ENCODE peak calls at places on chromosomes 7 and 10, in seven cellular contexts. One of them, this sample, is unnamed.

GRCh38 chr10:43861966-43862751 is 213.5 kb upstream of the ZNF32 start:
- DNase-seq in lung: no peak
- DNase-seq in osteocyte: no peak
- DNase-seq in CD4-positive, alpha-beta T cell: no peak
- DNase-seq in SK-N-SH: no peak
- DNase-seq in RWPE1: no peak
- DNase-seq in endothelial cell: no peak
- DNase-seq in this sample: no peak

GRCh38 chr7:143992677-143993076 is 7.4 kb upstream of the OR6B1 start:
- DNase-seq in endothelial cell: no peak
- DNase-seq in lung: no peak
- DNase-seq in CD4-positive, alpha-beta T cell: no peak
- DNase-seq in osteocyte: no peak
- DNase-seq in SK-N-SH: no peak
- DNase-seq in RWPE1: no peak
- DNase-seq in this sample: no peak

GRCh38 chr10:92011560-92012214 is 88.1 kb downstream of the BTAF1 start:
- DNase-seq in CD4-positive, alpha-beta T cell: no peak
- DNase-seq in osteocyte: no peak
- DNase-seq in SK-N-SH: no peak
- DNase-seq in endothelial cell: no peak
- DNase-seq in RWPE1: peak
- DNase-seq in lung: no peak
- DNase-seq in this sample: no peak

GRCh38 chr10:77147871-77148270 is 489.7 kb downstream of the KCNMA1 start:
- DNase-seq in RWPE1: no peak
- DNase-seq in endothelial cell: no peak
- DNase-seq in lung: no peak
- DNase-seq in osteocyte: no peak
- DNase-seq in CD4-positive, alpha-beta T cell: no peak
- DNase-seq in SK-N-SH: no peak
- DNase-seq in this sample: no peak

GRCh38 chr10:48493083-48493871 is 111.6 kb downstream of the ARHGAP22 start:
- DNase-seq in RWPE1: peak
- DNase-seq in SK-N-SH: peak
- DNase-seq in endothelial cell: no peak
- DNase-seq in CD4-positive, alpha-beta T cell: no peak
- DNase-seq in lung: no peak
- DNase-seq in osteocyte: peak
- DNase-seq in this sample: no peak

GRCh38 chr10:129028425-129028824 is 438.6 kb upstream of the MGMT start:
- DNase-seq in RWPE1: no peak
- DNase-seq in endothelial cell: no peak
- DNase-seq in SK-N-SH: no peak
- DNase-seq in lung: no peak
- DNase-seq in CD4-positive, alpha-beta T cell: no peak
- DNase-seq in osteocyte: no peak
- DNase-seq in this sample: no peak

GRCh38 chr10:110972231-110973134 is 53.1 kb downstream of the SHOC2 start:
- DNase-seq in osteocyte: no peak
- DNase-seq in endothelial cell: no peak
- DNase-seq in lung: no peak
- DNase-seq in SK-N-SH: no peak
- DNase-seq in RWPE1: no peak
- DNase-seq in CD4-positive, alpha-beta T cell: no peak
- DNase-seq in this sample: no peak

GRCh38 chr10:70828923-70829322 is 13.2 kb downstream of the SGPL1 start:
- DNase-seq in SK-N-SH: no peak
- DNase-seq in RWPE1: no peak
- DNase-seq in lung: no peak
- DNase-seq in endothelial cell: no peak
- DNase-seq in CD4-positive, alpha-beta T cell: no peak
- DNase-seq in osteocyte: no peak
- DNase-seq in this sample: no peak

GRCh38 chr10:88922041-88922440 is 30.5 kb downstream of the ACTA2 start:
- DNase-seq in CD4-positive, alpha-beta T cell: no peak
- DNase-seq in SK-N-SH: no peak
- DNase-seq in lung: no peak
- DNase-seq in RWPE1: no peak
- DNase-seq in osteocyte: no peak
- DNase-seq in endothelial cell: no peak
- DNase-seq in this sample: no peak

GRCh38 chr10:94274142-94274787 is 88.5 kb downstream of the NOC3L start:
- DNase-seq in SK-N-SH: no peak
- DNase-seq in RWPE1: no peak
- DNase-seq in osteocyte: no peak
- DNase-seq in lung: peak
- DNase-seq in endothelial cell: no peak
- DNase-seq in CD4-positive, alpha-beta T cell: no peak
- DNase-seq in this sample: no peak

GRCh38 chr7:88546808-88547207 is 212.7 kb upstream of the ZNF804B start:
- DNase-seq in osteocyte: no peak
- DNase-seq in CD4-positive, alpha-beta T cell: no peak
- DNase-seq in SK-N-SH: peak
- DNase-seq in endothelial cell: peak
- DNase-seq in lung: no peak
- DNase-seq in RWPE1: no peak
- DNase-seq in this sample: peak

GRCh38 chr7:136807598-136807997 is 60.9 kb upstream of the CHRM2 start:
- DNase-seq in CD4-positive, alpha-beta T cell: no peak
- DNase-seq in endothelial cell: peak
- DNase-seq in osteocyte: no peak
- DNase-seq in lung: no peak
- DNase-seq in SK-N-SH: peak
- DNase-seq in RWPE1: no peak
- DNase-seq in this sample: no peak
- TF ChIP-seq CTCF in CD4-positive, alpha-beta T cell: no peak
- TF ChIP-seq CTCF in endothelial cell: no peak
- TF ChIP-seq CTCF in osteocyte: peak
- TF ChIP-seq CTCF in lung: no peak
- TF ChIP-seq CTCF in SK-N-SH: no peak
- TF ChIP-seq CTCF in RWPE1: no peak
- TF ChIP-seq CTCF in this sample: no peak

GRCh38 chr7:67462781-67463191 is 466.2 kb downstream of the TYW1 start:
- DNase-seq in SK-N-SH: peak
- DNase-seq in RWPE1: no peak
- DNase-seq in CD4-positive, alpha-beta T cell: no peak
- DNase-seq in osteocyte: no peak
- DNase-seq in lung: peak
- DNase-seq in endothelial cell: no peak
- DNase-seq in this sample: peak
- TF ChIP-seq CTCF in SK-N-SH: no peak
- TF ChIP-seq CTCF in RWPE1: no peak
- TF ChIP-seq CTCF in CD4-positive, alpha-beta T cell: no peak
- TF ChIP-seq CTCF in osteocyte: no peak
- TF ChIP-seq CTCF in lung: no peak
- TF ChIP-seq CTCF in endothelial cell: no peak
- TF ChIP-seq CTCF in this sample: no peak

GRCh38 chr7:65397730-65398142 is 24.1 kb downstream of the ZNF92 start:
- DNase-seq in RWPE1: no peak
- DNase-seq in osteocyte: no peak
- DNase-seq in CD4-positive, alpha-beta T cell: no peak
- DNase-seq in SK-N-SH: no peak
- DNase-seq in endothelial cell: no peak
- DNase-seq in lung: no peak
- DNase-seq in this sample: peak
- TF ChIP-seq CTCF in RWPE1: no peak
- TF ChIP-seq CTCF in osteocyte: no peak
- TF ChIP-seq CTCF in CD4-positive, alpha-beta T cell: no peak
- TF ChIP-seq CTCF in SK-N-SH: peak
- TF ChIP-seq CTCF in endothelial cell: no peak
- TF ChIP-seq CTCF in lung: no peak
- TF ChIP-seq CTCF in this sample: peak

GRCh38 chr7:80095545-80095944 is 39.1 kb upstream of the GNAI1 start:
- DNase-seq in endothelial cell: no peak
- DNase-seq in RWPE1: no peak
- DNase-seq in SK-N-SH: peak
- DNase-seq in lung: no peak
- DNase-seq in CD4-positive, alpha-beta T cell: no peak
- DNase-seq in osteocyte: no peak
- DNase-seq in this sample: no peak
- TF ChIP-seq CTCF in endothelial cell: peak
- TF ChIP-seq CTCF in RWPE1: peak
- TF ChIP-seq CTCF in SK-N-SH: peak
- TF ChIP-seq CTCF in lung: no peak
- TF ChIP-seq CTCF in CD4-positive, alpha-beta T cell: peak
- TF ChIP-seq CTCF in osteocyte: peak
- TF ChIP-seq CTCF in this sample: peak

DNA sequence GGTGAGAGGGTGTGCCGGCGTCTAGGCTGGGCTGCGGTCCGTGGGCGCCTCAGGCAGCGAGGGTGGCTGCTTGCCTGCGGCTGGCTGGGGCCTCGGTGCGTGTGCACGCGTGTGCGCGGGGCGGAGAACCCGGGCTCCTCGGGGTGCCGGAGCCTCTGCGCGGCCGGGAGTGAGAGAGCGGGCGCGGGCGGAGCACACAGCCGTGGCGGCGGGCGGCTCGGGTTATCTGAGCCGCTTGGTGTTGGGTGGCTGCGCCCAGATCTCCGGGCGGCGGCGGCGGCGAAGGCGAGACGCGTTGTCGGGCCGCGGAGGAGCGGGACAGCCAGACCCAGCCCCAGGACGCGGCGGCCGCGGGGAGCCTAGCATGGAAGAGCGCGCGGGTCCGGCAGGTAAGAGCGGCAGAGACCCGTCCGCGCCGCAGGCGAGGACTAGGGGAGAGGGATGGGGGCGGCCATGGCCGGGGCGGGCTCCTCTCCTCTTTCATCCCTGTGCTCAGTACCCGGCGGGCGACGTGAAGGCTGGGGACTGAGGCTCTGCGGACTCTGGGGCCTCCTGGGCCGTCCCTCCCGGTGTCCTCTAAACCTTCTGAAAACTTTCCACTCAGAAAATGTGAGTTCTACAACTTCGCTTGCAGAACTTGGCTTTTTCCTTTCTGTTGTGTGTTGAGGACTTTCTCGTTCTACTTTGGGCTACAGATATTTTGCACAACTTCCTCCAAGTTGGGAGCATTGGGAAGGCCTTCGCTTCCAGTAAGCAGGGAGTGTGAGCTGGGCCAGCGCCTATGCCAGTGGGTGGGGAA is 9.8 kb upstream of the PAX2 start:
- DNase-seq in lung: no peak
- DNase-seq in CD4-positive, alpha-beta T cell: no peak
- DNase-seq in RWPE1: no peak
- DNase-seq in endothelial cell: no peak
- DNase-seq in osteocyte: no peak
- DNase-seq in SK-N-SH: peak
- DNase-seq in this sample: no peak
- TF ChIP-seq CTCF in lung: no peak
- TF ChIP-seq CTCF in CD4-positive, alpha-beta T cell: no peak
- TF ChIP-seq CTCF in RWPE1: no peak
- TF ChIP-seq CTCF in endothelial cell: no peak
- TF ChIP-seq CTCF in osteocyte: no peak
- TF ChIP-seq CTCF in SK-N-SH: no peak
- TF ChIP-seq CTCF in this sample: no peak

GRCh38 chr7:133854739-133855138 is 272.4 kb upstream of the LRGUK start:
- DNase-seq in osteocyte: no peak
- DNase-seq in lung: no peak
- DNase-seq in endothelial cell: no peak
- DNase-seq in CD4-positive, alpha-beta T cell: no peak
- DNase-seq in SK-N-SH: peak
- DNase-seq in RWPE1: peak
- DNase-seq in this sample: peak
- TF ChIP-seq CTCF in osteocyte: peak
- TF ChIP-seq CTCF in lung: no peak
- TF ChIP-seq CTCF in endothelial cell: peak
- TF ChIP-seq CTCF in CD4-positive, alpha-beta T cell: no peak
- TF ChIP-seq CTCF in SK-N-SH: peak
- TF ChIP-seq CTCF in RWPE1: peak
- TF ChIP-seq CTCF in this sample: peak

GRCh38 chr10:104202231-104202630 is 29.9 kb downstream of the CFAP43 start:
- DNase-seq in lung: no peak
- DNase-seq in endothelial cell: no peak
- DNase-seq in SK-N-SH: no peak
- DNase-seq in RWPE1: no peak
- DNase-seq in osteocyte: no peak
- DNase-seq in CD4-positive, alpha-beta T cell: no peak
- DNase-seq in this sample: no peak

GRCh38 chr10:104201636-104202035 is 30.5 kb downstream of the CFAP43 start:
- DNase-seq in endothelial cell: no peak
- DNase-seq in CD4-positive, alpha-beta T cell: no peak
- DNase-seq in RWPE1: no peak
- DNase-seq in osteocyte: no peak
- DNase-seq in SK-N-SH: no peak
- DNase-seq in lung: no peak
- DNase-seq in this sample: no peak

GRCh38 chr10:104199567-104199966 is 32.6 kb downstream of the CFAP43 start:
- DNase-seq in RWPE1: no peak
- DNase-seq in endothelial cell: no peak
- DNase-seq in SK-N-SH: no peak
- DNase-seq in osteocyte: no peak
- DNase-seq in lung: no peak
- DNase-seq in CD4-positive, alpha-beta T cell: no peak
- DNase-seq in this sample: peak

GRCh38 chr10:104193787-104194186 is 38.4 kb downstream of the CFAP43 start:
- DNase-seq in RWPE1: no peak
- DNase-seq in endothelial cell: no peak
- DNase-seq in lung: no peak
- DNase-seq in CD4-positive, alpha-beta T cell: no peak
- DNase-seq in osteocyte: no peak
- DNase-seq in SK-N-SH: peak
- DNase-seq in this sample: no peak

GRCh38 chr10:104197364-104197763 is 34.8 kb downstream of the CFAP43 start:
- DNase-seq in CD4-positive, alpha-beta T cell: no peak
- DNase-seq in SK-N-SH: no peak
- DNase-seq in RWPE1: peak
- DNase-seq in lung: no peak
- DNase-seq in endothelial cell: no peak
- DNase-seq in osteocyte: no peak
- DNase-seq in this sample: peak
- TF ChIP-seq CTCF in CD4-positive, alpha-beta T cell: no peak
- TF ChIP-seq CTCF in SK-N-SH: no peak
- TF ChIP-seq CTCF in RWPE1: no peak
- TF ChIP-seq CTCF in lung: no peak
- TF ChIP-seq CTCF in endothelial cell: no peak
- TF ChIP-seq CTCF in osteocyte: no peak
- TF ChIP-seq CTCF in this sample: no peak

GRCh38 chr10:15879058-15879457 is 18.8 kb upstream of the MINDY3 start:
- DNase-seq in RWPE1: peak
- DNase-seq in osteocyte: no peak
- DNase-seq in endothelial cell: no peak
- DNase-seq in lung: no peak
- DNase-seq in SK-N-SH: peak
- DNase-seq in CD4-positive, alpha-beta T cell: no peak
- DNase-seq in this sample: peak
- TF ChIP-seq CTCF in RWPE1: peak
- TF ChIP-seq CTCF in osteocyte: peak
- TF ChIP-seq CTCF in endothelial cell: peak
- TF ChIP-seq CTCF in lung: peak
- TF ChIP-seq CTCF in SK-N-SH: peak
- TF ChIP-seq CTCF in CD4-positive, alpha-beta T cell: peak
- TF ChIP-seq CTCF in this sample: peak

This sample was measured in hepatocyte.